ENCODE peak calls at places on chromosome 7, in six cellular contexts. X is thoracic aorta; P is fibroblast of lung; Y is astrocyte; I is CD4-positive, CD25-positive, alpha-beta regulatory T cell; H is IMR-90. W is an unnamed sample. For H3K4me1, the result is how much of the 10 kb centered on the place peaks cover.

GRCh38 chr7:26199301-26200112 is 1.0 kb downstream of the HNRNPA2B1 start:
- DNase-seq in X (no peak), P (peak), Y (peak), I (peak), H (peak), W (peak)

GRCh38 chr7:6139189-6139996 is 108.2 kb downstream of the ANKRD61 start:
- DNase-seq in X (no peak), P (no peak), Y (no peak), I (no peak), H (no peak), W (no peak)

GRCh38 chr7:55050286-55050685 is 31.5 kb downstream of the EGFR start:
- DNase-seq in X (no peak), P (no peak), Y (no peak), I (no peak), H (no peak), W (no peak)

GRCh38 chr7:99791667-99792356 is 7.8 kb upstream of the CYP3A4 start:
- DNase-seq in X (no peak), P (no peak), Y (no peak), I (no peak), H (no peak), W (no peak)

GRCh38 chr7:21023841-21024502 is 237.3 kb upstream of the SP8 start:
- DNase-seq in X (no peak), P (no peak), Y (no peak), I (no peak), H (no peak), W (no peak)

GRCh38 chr7:106614751-106615150 is 46.2 kb downstream of the CCDC71L start:
- DNase-seq in X (no peak), P (no peak), Y (no peak), I (no peak), H (no peak), W (no peak)

GRCh38 chr7:31875424-31875823 is 188.4 kb downstream of the PPP1R17 start:
- DNase-seq in X (no peak), P (no peak), Y (no peak), I (no peak), H (no peak), W (no peak)

GRCh38 chr7:136272934-136273333 is 295.8 kb upstream of the MTPN start:
- DNase-seq in X (no peak), P (no peak), Y (no peak), I (no peak), H (no peak), W (no peak)

GRCh38 chr7:157587487-157588270 is 250.9 kb downstream of the DNAJB6 start:
- DNase-seq in X (no peak), P (no peak), Y (no peak), I (no peak), H (no peak), W (no peak)

GRCh38 chr7:33707427-33707826 is 197.9 kb upstream of the BMPER start:
- DNase-seq in X (no peak), P (peak), Y (no peak), I (no peak), H (no peak), W (no peak)

GRCh38 chr7:147070886-147071285 is 954.3 kb downstream of the CNTNAP2 start:
- DNase-seq in X (no peak), P (no peak), Y (no peak), I (no peak), H (no peak), W (no peak)

GRCh38 chr7:130299909-130300308 is 6.9 kb downstream of the CPA4 start:
- DNase-seq in X (no peak), P (no peak), Y (peak), I (no peak), H (no peak), W (no peak)
- H3K4me1 ChIP-seq in X (under half), P (under half), Y (under half), I (under half), H (under half), W (under half)

DNA sequence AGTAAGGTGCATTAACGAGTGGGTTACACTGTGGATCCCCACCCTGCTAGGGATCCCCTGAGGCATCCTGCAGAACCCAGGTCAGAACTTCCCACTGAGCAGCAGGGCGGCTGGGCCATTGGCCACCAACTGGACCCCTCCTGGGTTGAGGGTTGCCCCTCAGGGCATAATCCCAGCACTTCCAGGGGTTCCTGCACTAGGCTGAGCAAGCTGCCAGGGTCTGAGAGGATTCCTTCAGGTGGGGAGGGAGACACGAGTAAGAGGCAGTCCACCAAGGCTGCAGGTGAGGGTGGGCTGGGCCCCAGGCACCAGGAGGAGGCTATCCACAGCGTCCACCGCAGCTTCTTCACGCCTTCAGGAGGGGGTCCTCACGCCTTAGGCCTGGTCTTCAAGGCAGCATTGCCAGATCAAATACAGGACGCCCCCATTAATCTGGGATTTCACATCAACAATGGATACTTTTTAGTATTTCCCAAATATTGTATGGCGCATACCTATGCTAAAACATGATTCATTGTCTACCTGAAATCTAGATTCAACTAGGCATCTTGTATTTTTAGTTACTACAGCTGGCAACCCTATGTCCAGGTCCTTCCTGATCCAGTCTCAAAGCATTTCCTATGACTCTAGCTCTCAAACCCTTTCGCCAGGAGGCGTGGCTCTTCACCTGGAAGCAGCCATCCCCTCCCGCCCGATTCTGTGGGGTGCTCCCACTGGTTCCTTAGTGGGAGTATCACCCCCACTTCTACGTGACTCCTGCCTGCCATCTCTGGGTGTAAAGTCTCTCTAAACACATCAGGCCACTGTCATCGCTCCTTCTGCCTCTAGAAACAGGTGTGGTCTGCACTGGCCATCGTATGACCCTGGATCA is 4.1 kb downstream of the PRKAG2 start:
- DNase-seq in X (no peak), P (no peak), Y (no peak), I (no peak), H (no peak), W (no peak)
- H3K4me1 ChIP-seq in X (under half), P (under half), Y (under half), I (under half), H (under half), W (under half)

DNA sequence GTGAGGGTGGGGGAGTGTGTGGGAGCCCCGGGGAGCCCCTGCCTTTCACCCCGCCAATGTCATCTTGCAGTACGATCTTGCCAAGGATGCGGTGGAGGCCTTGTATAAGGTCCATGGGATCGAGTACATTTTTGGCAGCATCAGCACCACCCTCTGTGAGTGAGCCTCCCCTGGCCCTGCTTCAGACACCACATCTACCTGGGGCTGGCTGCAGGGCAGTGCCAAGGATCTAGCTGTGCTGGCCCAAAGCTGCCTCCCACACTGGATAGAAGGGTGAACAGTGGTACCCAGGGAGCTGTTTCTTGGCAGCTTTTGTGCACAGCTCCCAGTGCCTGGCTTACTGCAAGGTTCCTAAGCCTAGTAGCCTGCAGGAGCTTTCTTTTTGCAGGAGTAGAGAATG is 12.5 kb upstream of the CPA1 start:
- DNase-seq in X (no peak), P (no peak), Y (no peak), I (no peak), H (no peak), W (no peak)
- H3K4me1 ChIP-seq in X (half or more), P (under half), Y (half or more), I (under half), H (half or more), W (under half)

GRCh38 chr7:116953727-116954442 is 584 bp downstream of the ST7 start:
- DNase-seq in X (peak), P (peak), Y (peak), I (peak), H (peak), W (peak)
- H3K4me1 ChIP-seq in X (half or more), P (under half), Y (under half), I (under half), H (under half), W (under half)

GRCh38 chr7:18524248-18524647 is 28.7 kb downstream of the HDAC9 start:
- DNase-seq in X (no peak), P (no peak), Y (no peak), I (no peak), H (no peak), W (no peak)
- H3K4me1 ChIP-seq in X (half or more), P (under half), Y (under half), I (under half), H (under half), W (under half)

DNA sequence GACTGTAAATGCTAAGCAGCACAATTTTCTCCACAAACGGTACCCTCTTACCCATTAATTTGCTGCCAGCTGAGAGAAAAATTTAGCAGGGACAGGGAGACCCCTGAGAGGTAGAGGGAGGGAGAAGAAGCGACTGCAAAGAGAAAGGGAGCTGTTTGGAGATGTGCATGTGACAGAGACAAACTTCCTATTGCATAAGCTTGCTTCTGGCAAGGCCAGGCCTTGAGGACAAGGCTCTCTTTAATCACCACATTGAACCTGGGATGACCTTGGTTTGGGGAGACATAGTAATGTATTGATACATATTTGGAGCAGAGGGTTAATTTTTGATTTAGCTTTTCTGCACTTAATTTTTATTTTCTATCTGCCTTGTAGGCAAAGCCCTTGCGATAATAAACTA is 31.1 kb upstream of the HIBADH start:
- DNase-seq in X (no peak), P (peak), Y (no peak), I (no peak), H (peak), W (no peak)
- H3K4me1 ChIP-seq in X (under half), P (under half), Y (under half), I (under half), H (under half), W (under half)

GRCh38 chr7:105488219-105488571 is 33.9 kb downstream of the PUS7 start:
- DNase-seq in X (no peak), P (peak), Y (no peak), I (no peak), H (no peak), W (no peak)
- H3K4me1 ChIP-seq in X (under half), P (under half), Y (under half), I (under half), H (under half), W (under half)